ENCODE peak calls at places on chromosomes 7 and 10, in seven cellular contexts. X is Caki2, P is immature natural killer cell, J is Daoy, R is neuronal stem cell, I is pancreas, F is NCI-H1436. C is an unnamed sample.

GRCh38 chr10:102785818-102786217 is 42.1 kb downstream of the WBP1L start:
- DNase-seq in F (no peak), I (no peak), P (no peak), J (no peak), X (no peak), R (no peak), C (no peak)

GRCh38 chr10:113610636-113611601 is 52.9 kb downstream of the NRAP start:
- DNase-seq in R (no peak), X (no peak), P (no peak), I (no peak), F (no peak), J (no peak), C (no peak)

GRCh38 chr7:96188623-96188991 is 133.3 kb downstream of the SLC25A13 start:
- DNase-seq in J (no peak), X (no peak), R (no peak), P (no peak), F (no peak), I (no peak), C (no peak)

GRCh38 chr10:16996530-16996964 is 133.1 kb downstream of the CUBN start:
- DNase-seq in I (no peak), R (no peak), F (no peak), J (peak), X (no peak), P (no peak), C (no peak)

GRCh38 chr7:72176875-72177274 is 235.3 kb downstream of the CALN1 start:
- DNase-seq in F (no peak), X (no peak), P (no peak), J (peak), R (no peak), I (no peak), C (no peak)

GRCh38 chr7:93566876-93567275 is 7.6 kb downstream of the CALCR start:
- DNase-seq in P (no peak), J (no peak), F (no peak), I (no peak), X (no peak), R (no peak), C (no peak)

GRCh38 chr7:99407849-99408346 is 499 bp downstream of the PDAP1 start:
- DNase-seq in I (peak), P (no peak), X (peak), F (peak), J (peak), R (no peak), C (peak)

GRCh38 chr7:18995811-18996400 is 121.5 kb downstream of the TWIST1 start:
- DNase-seq in J (no peak), P (no peak), F (no peak), X (no peak), R (no peak), I (no peak), C (no peak)

GRCh38 chr7:116170180-116170579 is 40.2 kb upstream of the TES start:
- DNase-seq in I (no peak), P (no peak), X (no peak), F (no peak), J (no peak), R (no peak), C (no peak)

GRCh38 chr10:83397806-83398205 is 741.5 kb upstream of the GHITM start:
- DNase-seq in F (no peak), R (no peak), I (no peak), X (no peak), P (no peak), J (no peak), C (no peak)

GRCh38 chr10:24568042-24568441 is 155.6 kb downstream of the ARHGAP21 start:
- DNase-seq in F (no peak), P (no peak), I (no peak), J (no peak), R (no peak), X (no peak), C (no peak)

GRCh38 chr10:124225468-124226270 is 132.3 kb upstream of the CHST15 start:
- DNase-seq in X (no peak), R (no peak), J (no peak), F (peak), P (peak), I (no peak), C (peak)

GRCh38 chr7:19239951-19240350 is 94.7 kb upstream of the FERD3L start:
- DNase-seq in X (no peak), I (no peak), P (no peak), J (no peak), F (no peak), R (no peak), C (no peak)

GRCh38 chr10:111996103-111996502 is 187.5 kb downstream of the GPAM start:
- DNase-seq in R (no peak), I (no peak), X (peak), J (no peak), F (no peak), P (no peak), C (no peak)

GRCh38 chr10:115417585-115418265 is 324.6 kb downstream of the ATRNL1 start:
- DNase-seq in F (peak), R (peak), J (peak), I (peak), P (no peak), X (no peak), C (peak)

GRCh38 chr10:90872648-90873020 is 860 bp downstream of the RPP30 start:
- DNase-seq in X (no peak), R (no peak), I (no peak), P (no peak), J (no peak), F (no peak), C (no peak)

GRCh38 chr7:106871793-106872571 is 6.9 kb downstream of the PIK3CG start:
- DNase-seq in P (no peak), X (no peak), F (no peak), R (no peak), J (no peak), I (no peak), C (no peak)

GRCh38 chr7:132750056-132750455 is 173.8 kb upstream of the PLXNA4 start:
- DNase-seq in P (no peak), J (no peak), F (no peak), X (no peak), R (no peak), I (no peak), C (no peak)

C was measured in germinal center.